ENCODE peak calls at places on chromosome 17, in six cellular contexts. D is right cardiac atrium, Z is prostate gland, H is lung, F is tibial artery, P is HAP-1. J is an unnamed sample.

GRCh38 chr17:32349503-32349853 is 479 bp upstream of the ZNF207 start:
- DNase-seq in D (no peak), Z (peak; percentile 41), H (no peak), F (no peak), P (no peak), J (peak; percentile 25)

GRCh38 chr17:22266231-22266630 is 573.9 kb downstream of the KCNJ18 start:
- DNase-seq in D (no peak), Z (no peak), H (no peak), F (no peak), P (no peak), J (no peak)

GRCh38 chr17:71337903-71338302 is 782.9 kb upstream of the SOX9 start:
- DNase-seq in D (no peak), Z (no peak), H (no peak), F (no peak), P (no peak), J (peak; percentile 33)

GRCh38 chr17:42378597-42379594 is 9.3 kb downstream of the STAT3 start:
- DNase-seq in D (no peak), Z (no peak), H (no peak), F (no peak), P (no peak), J (no peak)

GRCh38 chr17:8266648-8267479 is 17.8 kb downstream of the PFAS start:
- DNase-seq in D (no peak), Z (no peak), H (no peak), F (no peak), P (no peak), J (no peak)

GRCh38 chr17:59357929-59358328 is 26.5 kb downstream of the YPEL2 start:
- DNase-seq in D (no peak), Z (no peak), H (no peak), F (no peak), P (no peak), J (no peak)

GRCh38 chr17:31291820-31292219 is 5.2 kb downstream of the OMG start:
- DNase-seq in D (no peak), Z (no peak), H (no peak), F (no peak), P (no peak), J (peak; percentile 31)

GRCh38 chr17:13520899-13521572 is 80.7 kb downstream of the HS3ST3A1 start:
- DNase-seq in D (no peak), Z (no peak), H (no peak), F (no peak), P (no peak), J (peak; percentile 89)

GRCh38 chr17:58282442-58282841 is 1.7 kb upstream of the MPO start:
- DNase-seq in D (no peak), Z (no peak), H (no peak), F (no peak), P (no peak), J (no peak)

GRCh38 chr17:80032614-80033171 is 3.0 kb downstream of the TBC1D16 start:
- DNase-seq in D (no peak), Z (no peak), H (no peak), F (no peak), P (no peak), J (no peak)

GRCh38 chr17:64403881-64404460 is 13.3 kb upstream of the PECAM1 start:
- DNase-seq in D (no peak), Z (no peak), H (no peak), F (peak; percentile 37), P (no peak), J (no peak)

GRCh38 chr17:16639438-16639837 is 14.2 kb downstream of the ZNF624 start:
- DNase-seq in D (no peak), Z (no peak), H (no peak), F (no peak), P (no peak), J (no peak)

GRCh38 chr17:7330099-7331015 is 1.2 kb upstream of the NEURL4 start:
- DNase-seq in D (peak; percentile 79), Z (peak; percentile 69), H (peak; percentile 81), F (peak; percentile 89), P (peak; percentile 79), J (peak; percentile 79)

DNA sequence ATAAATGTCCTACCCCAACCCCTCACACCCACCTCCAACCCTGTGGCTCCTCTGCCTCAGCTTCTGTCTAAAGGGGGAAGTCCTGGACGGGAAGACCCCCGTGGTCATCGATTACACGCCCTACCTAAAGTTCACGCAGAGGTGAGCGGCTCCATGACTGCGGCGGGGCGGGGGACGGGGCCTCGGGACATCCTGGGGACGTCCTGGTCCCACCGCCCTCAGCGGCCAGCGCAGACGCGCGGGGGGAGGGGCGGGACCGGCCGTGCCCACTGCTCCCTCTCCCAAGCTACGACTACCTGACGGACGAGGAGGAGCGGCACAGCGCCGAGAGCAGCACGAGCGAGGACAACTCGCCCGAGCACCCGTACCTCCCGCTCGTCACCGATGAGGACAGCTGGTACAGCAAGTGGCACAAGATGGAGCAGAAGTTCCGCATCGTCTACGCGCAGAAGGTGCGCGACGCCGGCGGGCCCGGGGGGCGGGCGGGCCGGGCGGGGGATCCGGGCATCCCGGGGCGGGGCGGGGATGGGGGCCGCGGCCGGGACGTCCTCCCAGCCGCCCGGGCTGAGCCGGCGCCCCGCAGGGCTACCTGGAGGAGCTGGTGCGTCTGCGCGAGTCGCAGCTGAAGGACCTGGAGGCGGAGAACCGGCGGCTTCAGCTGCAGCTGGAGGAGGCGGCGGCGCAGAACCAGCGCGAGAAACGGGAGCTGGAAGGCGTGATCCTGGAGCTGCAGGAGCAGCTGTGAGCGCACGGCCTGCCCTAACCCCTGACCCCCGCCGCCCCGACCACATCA is 6.7 kb downstream of the RUNDC3A start:
- DNase-seq in D (no peak), Z (no peak), H (no peak), F (no peak), P (peak; percentile 17), J (peak; percentile 37)
- H3K4me1 ChIP-seq in D (no peaks in the 10 kb centered on the region), Z (no peaks in the 10 kb centered on the region), H (peaks cover 9% of the 10 kb centered on the region), F (no peaks in the 10 kb centered on the region), P (peaks cover 2% of the 10 kb centered on the region), J (no peaks in the 10 kb centered on the region)

GRCh38 chr17:81966343-81967243 is 5.6 kb upstream of the NOTUM start:
- DNase-seq in D (peak; percentile 75), Z (no peak), H (peak; percentile 39), F (no peak), P (no peak), J (peak; percentile 79)

GRCh38 chr17:81967533-81968395 is 6.8 kb upstream of the NOTUM start:
- DNase-seq in D (peak; percentile 82), Z (peak; percentile 40), H (peak; percentile 86), F (no peak), P (peak; percentile 54), J (peak; percentile 89)

GRCh38 chr17:81968396-81968745 is 7.4 kb upstream of the NOTUM start:
- DNase-seq in D (no peak), Z (no peak), H (no peak), F (no peak), P (no peak), J (no peak)

GRCh38 chr17:81967244-81967532 is 6.2 kb upstream of the NOTUM start:
- DNase-seq in D (no peak), Z (no peak), H (no peak), F (no peak), P (no peak), J (no peak)

DNA sequence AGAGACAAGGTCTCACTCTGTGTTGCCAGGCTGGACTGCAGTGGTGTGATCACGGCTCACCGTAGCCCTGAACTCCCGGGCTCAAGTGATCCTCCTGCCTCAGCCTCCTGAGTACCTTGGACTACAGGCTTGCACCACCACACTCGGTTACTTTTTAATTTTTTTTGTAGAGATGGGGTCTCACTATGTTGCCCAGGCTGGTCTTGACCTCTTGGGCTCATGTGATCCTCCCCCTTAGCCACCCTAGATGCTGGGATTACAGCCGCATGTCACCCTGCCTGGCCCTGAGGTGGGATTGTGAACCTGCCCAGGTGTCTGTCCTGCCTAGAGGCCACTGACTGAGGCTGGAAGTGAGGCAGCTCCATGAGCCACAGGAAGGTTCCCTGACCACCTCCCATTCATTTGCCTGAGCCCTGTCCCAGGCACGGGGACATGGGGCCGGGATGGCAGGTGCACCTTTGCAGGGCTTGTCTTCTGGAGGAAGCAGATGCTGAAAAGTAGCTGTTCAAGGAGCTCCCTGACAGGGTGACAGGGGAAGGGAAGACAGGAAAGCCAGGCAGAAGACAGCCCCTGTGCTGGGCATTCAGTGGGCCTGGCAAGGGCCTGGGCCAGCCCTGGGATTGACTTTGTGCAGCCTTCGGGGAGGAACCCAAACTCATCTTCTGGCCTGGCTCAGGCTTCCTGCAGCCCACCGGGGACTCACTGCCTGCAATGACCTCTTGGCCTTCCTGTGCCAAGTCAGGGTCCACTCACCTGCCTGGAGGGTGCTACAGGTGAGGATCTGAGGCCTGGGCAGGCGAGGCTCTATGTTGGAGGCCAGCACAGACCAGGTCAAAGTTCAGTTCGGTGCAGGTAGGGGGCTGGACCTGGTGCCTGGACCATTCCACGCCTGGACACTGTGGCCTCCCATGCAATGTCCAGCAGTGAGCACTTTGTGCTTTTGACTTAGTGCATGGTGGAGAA is 8.1 kb upstream of the NOTUM start:
- DNase-seq in D (no peak), Z (no peak), H (no peak), F (no peak), P (no peak), J (no peak)
- H3K27me3 ChIP-seq in D (no peaks in the 10 kb centered on the region), Z (no peaks in the 10 kb centered on the region), H (no peaks in the 10 kb centered on the region), F (peaks cover 82% of the 10 kb centered on the region), P (no peaks in the 10 kb centered on the region), J (peaks cover 2% of the 10 kb centered on the region)

DNA sequence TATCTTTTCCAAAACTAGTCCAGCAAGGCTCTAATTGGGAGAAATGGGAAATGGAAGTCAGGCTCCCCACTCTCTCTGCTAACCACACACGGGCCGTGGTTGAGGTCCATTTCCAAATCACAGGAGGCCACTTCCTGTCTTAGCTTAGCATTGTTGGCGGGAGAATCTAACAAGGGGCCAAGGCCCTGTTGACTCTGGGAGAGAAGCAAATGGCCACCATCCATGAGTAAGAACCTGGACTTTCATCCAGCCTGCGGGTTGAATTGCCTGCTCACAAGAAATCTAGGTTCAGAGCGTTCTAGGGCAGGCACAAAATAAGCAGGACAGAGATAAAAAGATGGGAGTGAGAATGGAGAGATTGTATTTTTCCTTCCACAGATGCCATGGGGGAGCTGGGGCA is 5.7 kb downstream of the FAM20A start:
- DNase-seq in D (no peak), Z (no peak), H (no peak), F (peak; percentile 74), P (no peak), J (peak; percentile 70)
- H3K4me1 ChIP-seq in D (no peaks in the 10 kb centered on the region), Z (no peaks in the 10 kb centered on the region), H (peaks cover 3% of the 10 kb centered on the region), F (no peaks in the 10 kb centered on the region), P (peaks cover 17% of the 10 kb centered on the region), J (peaks cover 14% of the 10 kb centered on the region)

GRCh38 chr17:1226308-1226707 is 43.9 kb upstream of the BHLHA9 start:
- DNase-seq in D (no peak), Z (no peak), H (no peak), F (no peak), P (no peak), J (no peak)
- H3K27me3 ChIP-seq in D (no peaks in the 10 kb centered on the region), Z (peaks cover 4% of the 10 kb centered on the region), H (no peaks in the 10 kb centered on the region), F (peaks cover 56% of the 10 kb centered on the region), P (no peaks in the 10 kb centered on the region), J (peaks cover 59% of the 10 kb centered on the region)

DNA sequence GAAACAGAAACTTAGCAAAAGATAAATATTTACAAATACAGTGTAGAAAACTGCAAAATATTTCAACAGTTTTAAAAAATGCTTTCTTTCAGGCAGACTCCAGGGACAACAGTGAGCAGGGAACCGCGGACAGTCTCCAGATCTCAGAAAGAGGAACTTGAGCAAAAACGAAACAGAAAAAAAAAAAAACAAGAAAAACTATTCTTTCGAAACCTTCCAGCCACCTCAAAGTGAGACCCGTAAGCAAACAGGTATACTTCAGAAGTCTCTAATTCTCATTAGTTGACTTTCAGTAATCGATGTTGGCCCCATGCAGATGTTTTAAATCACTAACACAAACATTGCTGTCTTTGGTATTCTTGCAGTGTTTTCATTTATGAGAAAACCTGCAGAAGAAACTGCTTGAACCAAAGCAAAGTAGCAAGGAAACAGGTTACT is 15.7 kb upstream of the CCL1 start:
- DNase-seq in D (no peak), Z (no peak), H (no peak), F (no peak), P (no peak), J (no peak)
- H3K4me1 ChIP-seq in D (no peaks in the 10 kb centered on the region), Z (no peaks in the 10 kb centered on the region), H (peaks cover 1% of the 10 kb centered on the region), F (no peaks in the 10 kb centered on the region), P (no peaks in the 10 kb centered on the region), J (no peaks in the 10 kb centered on the region)

J was measured in cardiac muscle cell.